ENCODE peak calls at places on chromosomes 13 and 19, in eight cellular contexts. W is CD8-positive, alpha-beta T cell; E is transverse colon; D is iPS DF 6.9; T is psoas muscle; C is prostate gland; B is tibial artery; Z is upper lobe of left lung. Y is an unnamed sample.

GRCh38 chr13:85520445-85520844 is 278.8 kb downstream of the SLITRK6 start:
- DNase-seq in E (no peak), Z (no peak), D (no peak), C (no peak), T (no peak), B (no peak), W (no peak), Y (no peak)

GRCh38 chr13:75173457-75174356 is 308.3 kb downstream of the TBC1D4 start:
- DNase-seq in D (no peak), Z (no peak), E (no peak), B (no peak), W (no peak), T (no peak), C (no peak), Y (no peak)

GRCh38 chr19:55228015-55228391 is 560 bp downstream of the TMEM86B start:
- DNase-seq in E (no peak), B (no peak), Z (no peak), D (no peak), T (no peak), W (no peak), C (no peak), Y (no peak)

GRCh38 chr13:46866150-46866549 is 30.7 kb downstream of the HTR2A start:
- DNase-seq in W (no peak), B (no peak), C (no peak), T (no peak), D (peak; percentile 11), Z (peak; percentile 90), E (peak; percentile 11), Y (no peak)

GRCh38 chr13:39496487-39496998 is 106.5 kb downstream of the LHFPL6 start:
- DNase-seq in W (no peak), C (no peak), Z (no peak), B (no peak), T (no peak), D (no peak), E (no peak), Y (no peak)

GRCh38 chr19:56136362-56136761 is 4.7 kb upstream of the ZNF444 start:
- DNase-seq in Z (peak; percentile 50), B (no peak), W (no peak), D (no peak), C (no peak), T (no peak), E (no peak), Y (no peak)

GRCh38 chr19:40633207-40633606 is 32.0 kb downstream of the LTBP4 start:
- DNase-seq in E (no peak), Z (no peak), D (no peak), C (no peak), T (no peak), B (no peak), W (no peak), Y (no peak)

GRCh38 chr13:105116966-105117365 is 1418.5 kb downstream of the EFNB2 start:
- DNase-seq in C (no peak), Z (no peak), E (no peak), W (no peak), T (no peak), B (no peak), D (no peak), Y (no peak)

GRCh38 chr13:99886706-99887105 is 84.9 kb downstream of the ZIC5 start:
- DNase-seq in T (no peak), E (no peak), D (no peak), C (no peak), B (no peak), W (no peak), Z (no peak), Y (no peak)

GRCh38 chr13:24218977-24219376 is 58.5 kb downstream of the SPATA13 start:
- DNase-seq in T (no peak), Z (no peak), D (no peak), W (no peak), B (no peak), E (no peak), C (no peak), Y (no peak)

GRCh38 chr13:60267498-60268202 is 103.9 kb upstream of the DIAPH3 start:
- DNase-seq in E (peak; percentile 13), W (peak; percentile 33), C (peak; percentile 7), Z (peak; percentile 36), D (peak; percentile 9), B (no peak), T (no peak), Y (peak; percentile 69)

GRCh38 chr19:18951721-18952281 is 10.8 kb upstream of the HOMER3 start:
- DNase-seq in B (no peak), D (no peak), W (no peak), C (no peak), E (no peak), Z (no peak), T (no peak), Y (no peak)

GRCh38 chr19:51664131-51664530 is 17.5 kb upstream of the SIGLEC14 start:
- DNase-seq in E (no peak), Z (no peak), T (no peak), D (no peak), C (no peak), B (no peak), W (no peak), Y (no peak)

GRCh38 chr19:3324405-3324856 is 42.0 kb upstream of the NFIC start:
- DNase-seq in D (no peak), E (peak; percentile 78), C (peak; percentile 40), W (peak; percentile 79), B (no peak), T (peak; percentile 80), Z (peak; percentile 58), Y (peak; percentile 79)

GRCh38 chr19:15114153-15114540 is 6.9 kb downstream of the SYDE1 start:
- DNase-seq in T (no peak), C (no peak), Z (no peak), W (no peak), E (no peak), D (no peak), B (peak; percentile 77), Y (no peak)

GRCh38 chr19:23263870-23264590 is 13.8 kb upstream of the ZNF724 start:
- DNase-seq in B (no peak), Z (no peak), W (no peak), E (no peak), T (no peak), C (no peak), D (no peak), Y (no peak)

DNA sequence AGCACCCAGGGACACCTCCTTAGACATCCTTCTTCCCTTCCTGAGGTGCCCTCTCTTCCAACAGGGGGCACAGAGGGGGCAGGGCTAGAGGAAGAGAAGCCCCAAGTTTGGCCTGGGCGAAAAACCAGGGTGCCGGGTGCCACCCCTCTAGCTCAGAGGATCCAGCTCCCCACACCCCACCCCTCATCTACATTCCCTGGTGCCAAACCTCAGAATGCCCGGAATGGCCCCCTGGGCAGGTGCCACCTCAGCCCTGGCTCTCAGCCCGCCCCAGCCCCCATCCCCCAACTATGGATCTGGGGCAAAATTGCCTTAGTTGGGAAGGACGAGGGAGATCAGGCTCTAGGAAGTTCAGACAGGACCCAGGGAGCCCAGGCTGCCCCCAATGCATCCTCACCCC is 2.0 kb downstream of the CNN1 start:
- DNase-seq in D (no peak), E (no peak), B (no peak), Z (no peak), C (no peak), W (no peak), T (no peak), Y (no peak)
- H3K27me3 ChIP-seq in D (no peaks in the 10 kb centered on the region), E (peaks cover 24% of the 10 kb centered on the region), B (no peaks in the 10 kb centered on the region), Z (peaks cover 13% of the 10 kb centered on the region), C (peaks cover 3% of the 10 kb centered on the region), W (peaks cover 12% of the 10 kb centered on the region), T (no peaks in the 10 kb centered on the region), Y (peaks cover 5% of the 10 kb centered on the region)

GRCh38 chr13:33244907-33245287 is 40.7 kb downstream of the STARD13 start:
- DNase-seq in B (no peak), D (no peak), C (no peak), E (no peak), T (no peak), W (no peak), Z (no peak), Y (no peak)
- H3K27ac ChIP-seq in B (no peak overlapping the region), D (no peak overlapping the region), C (no peak overlapping the region), E (no peak overlapping the region), T (no peak overlapping the region), W (no peak overlapping the region), Z (peak overlapping the region; percentile 44), Y (no peak overlapping the region)

GRCh38 chr13:51585696-51586095 is 1.4 kb downstream of the WDFY2 start:
- DNase-seq in Z (no peak), W (no peak), C (no peak), T (no peak), B (no peak), D (no peak), E (no peak), Y (no peak)

GRCh38 chr13:51583469-51583874 is 790 bp upstream of the WDFY2 start:
- DNase-seq in W (no peak), D (no peak), B (no peak), E (no peak), Z (no peak), C (no peak), T (no peak), Y (no peak)

GRCh38 chr13:51583875-51584730 is at the start of gene WDFY2:
- DNase-seq in T (peak; percentile 100), W (peak; percentile 100), E (peak; percentile 100), Z (peak; percentile 100), C (peak; percentile 100), B (peak; percentile 100), D (peak; percentile 99), Y (peak; percentile 99)

GRCh38 chr13:51584731-51585191 is 499 bp downstream of the WDFY2 start:
- DNase-seq in E (peak; percentile 62), Z (peak; percentile 63), W (peak; percentile 69), B (no peak), C (peak; percentile 55), D (peak; percentile 41), T (no peak), Y (peak; percentile 70)

DNA sequence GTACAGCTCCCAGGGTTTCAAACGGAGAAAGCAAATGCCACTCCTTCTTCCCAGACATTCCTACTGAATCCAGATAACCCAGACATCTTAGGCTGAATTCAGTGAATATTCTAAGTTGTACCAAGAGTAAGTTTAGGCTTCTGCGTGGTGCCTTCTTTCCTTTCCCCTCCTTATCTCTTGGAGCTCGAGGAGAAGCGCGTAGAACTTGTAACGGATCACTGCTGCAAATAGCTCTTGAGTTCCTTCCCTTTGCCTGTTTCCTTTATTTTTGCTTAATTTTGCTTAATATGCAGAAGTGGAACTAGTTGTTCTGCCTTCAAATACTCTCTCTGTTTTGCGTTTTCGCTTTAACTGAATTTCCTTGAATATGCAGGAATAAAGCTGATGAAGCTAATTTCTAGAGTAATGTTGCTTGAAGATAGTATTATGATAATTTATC is 991 bp downstream of the WDFY2 start:
- DNase-seq in B (no peak), Z (no peak), W (no peak), D (no peak), C (no peak), T (no peak), E (no peak), Y (no peak)
- H3K4me1 ChIP-seq in B (peaks cover 47% of the 10 kb centered on the region), Z (peaks cover 28% of the 10 kb centered on the region), W (peaks cover 11% of the 10 kb centered on the region), D (peaks cover 3% of the 10 kb centered on the region), C (no peaks in the 10 kb centered on the region), T (peaks cover 12% of the 10 kb centered on the region), E (peaks cover 37% of the 10 kb centered on the region), Y (peaks cover 25% of the 10 kb centered on the region)

DNA sequence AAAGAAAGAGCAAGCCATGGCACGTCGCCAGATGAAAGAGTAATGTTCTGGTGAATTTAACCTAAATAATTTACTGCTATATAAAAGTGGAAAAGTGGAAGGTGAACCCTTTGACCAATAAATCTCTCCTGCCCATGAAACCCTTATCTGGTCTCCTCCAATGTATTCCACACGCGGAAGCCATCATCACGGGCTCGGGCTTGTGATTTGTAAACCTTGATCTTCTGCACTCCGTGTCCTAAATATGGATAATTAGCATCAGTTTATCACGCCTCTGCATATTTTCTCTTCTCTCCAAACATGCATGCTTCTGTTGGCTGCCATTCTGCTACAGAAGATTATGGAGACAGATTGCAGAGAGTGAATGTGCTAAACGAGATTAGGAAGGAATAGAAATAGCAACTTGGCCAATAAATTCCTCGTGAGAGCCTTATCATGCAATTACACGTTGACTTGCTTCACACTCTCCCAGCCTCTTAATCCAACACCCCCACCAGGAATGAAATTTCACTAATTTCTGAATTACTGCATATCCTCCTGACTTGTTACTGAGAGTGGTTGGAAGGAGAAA is 34.5 kb downstream of the SOX1 start:
- DNase-seq in C (no peak), B (no peak), D (no peak), Z (no peak), W (no peak), E (no peak), T (no peak), Y (no peak)
- H3K27me3 ChIP-seq in C (peaks cover 40% of the 10 kb centered on the region), B (no peaks in the 10 kb centered on the region), D (peaks cover 43% of the 10 kb centered on the region), Z (peaks cover 33% of the 10 kb centered on the region), W (peaks cover 5% of the 10 kb centered on the region), E (peaks cover 94% of the 10 kb centered on the region), T (peaks cover 22% of the 10 kb centered on the region), Y (no peaks in the 10 kb centered on the region)